ENCODE peak calls at places on chromosomes 11 and 22, in seven cellular contexts. A is right atrium auricular region, I is psoas muscle, B is sigmoid colon, S is AG04450, N is left lung, J is SJSA1. K is an unnamed sample.

GRCh38 chr11:94926698-94927237 is 46.6 kb downstream of the CWC15 start:
- DNase-seq in A (peak), I (peak), B (peak), S (peak), N (no peak), J (peak), K (no peak)

GRCh38 chr22:19576460-19577421 is 52.5 kb upstream of the CLDN5 start:
- DNase-seq in A (no peak), I (no peak), B (peak), S (no peak), N (no peak), J (peak), K (no peak)

GRCh38 chr11:6757373-6757967 is 14.3 kb downstream of the OR2AG2 start:
- DNase-seq in A (no peak), I (no peak), B (no peak), S (peak), N (no peak), J (peak), K (no peak)

GRCh38 chr22:45235851-45236342 is 4.8 kb downstream of the KIAA0930 start:
- DNase-seq in A (no peak), I (no peak), B (no peak), S (no peak), N (no peak), J (no peak), K (no peak)

GRCh38 chr11:59097113-59097708 is 9.8 kb upstream of the FAM111B start:
- DNase-seq in A (peak), I (peak), B (peak), S (peak), N (no peak), J (peak), K (no peak)

GRCh38 chr11:29127456-29127855 is 889.4 kb downstream of the KCNA4 start:
- DNase-seq in A (no peak), I (no peak), B (no peak), S (no peak), N (no peak), J (no peak), K (no peak)

GRCh38 chr11:65184146-65184545 is 2.4 kb downstream of the CAPN1 start:
- DNase-seq in A (no peak), I (no peak), B (no peak), S (no peak), N (peak), J (no peak), K (no peak)

GRCh38 chr11:57324154-57324885 is 432 bp downstream of the TNKS1BP1 start:
- DNase-seq in A (no peak), I (peak), B (peak), S (no peak), N (peak), J (peak), K (no peak)

GRCh38 chr22:45638834-45639746 is 32.5 kb upstream of the ATXN10 start:
- DNase-seq in A (peak), I (peak), B (peak), S (no peak), N (peak), J (peak), K (no peak)

GRCh38 chr22:24357547-24357946 is 69.9 kb upstream of the ADORA2A start:
- DNase-seq in A (no peak), I (no peak), B (no peak), S (no peak), N (no peak), J (no peak), K (no peak)

GRCh38 chr11:112882494-112883381 is 78.5 kb upstream of the NCAM1 start:
- DNase-seq in A (no peak), I (no peak), B (no peak), S (no peak), N (no peak), J (no peak), K (no peak)

GRCh38 chr22:22167791-22168189 is 76.8 kb upstream of the VPREB1 start:
- DNase-seq in A (no peak), I (no peak), B (no peak), S (no peak), N (no peak), J (no peak), K (no peak)

GRCh38 chr22:21710156-21710555 is 25.4 kb downstream of the YPEL1 start:
- DNase-seq in A (no peak), I (no peak), B (no peak), S (no peak), N (no peak), J (no peak), K (no peak)

GRCh38 chr11:65290448-65291165 is 24.1 kb upstream of the CDC42EP2 start:
- DNase-seq in A (peak), I (peak), B (peak), S (peak), N (peak), J (peak), K (no peak)

GRCh38 chr22:20205964-20206708 is 55.3 kb upstream of the CCDC188 start:
- DNase-seq in A (peak), I (peak), B (peak), S (peak), N (no peak), J (peak), K (peak)

GRCh38 chr22:30435674-30436126 is 10.1 kb downstream of the MTFP1 start:
- DNase-seq in A (no peak), I (peak), B (no peak), S (no peak), N (no peak), J (no peak), K (no peak)

GRCh38 chr11:123536690-123537437 is 106.8 kb downstream of the GRAMD1B start:
- DNase-seq in A (no peak), I (no peak), B (no peak), S (no peak), N (no peak), J (peak), K (no peak)

GRCh38 chr11:923691-924405 is 1.8 kb upstream of the AP2A2 start:
- DNase-seq in A (no peak), I (peak), B (no peak), S (no peak), N (peak), J (no peak), K (no peak)

GRCh38 chr11:60367009-60367408 is 11.3 kb upstream of the MS4A7 start:
- DNase-seq in A (no peak), I (no peak), B (no peak), S (no peak), N (no peak), J (no peak), K (no peak)

GRCh38 chr22:44389181-44389580 is 76.4 kb upstream of the SHISAL1 start:
- DNase-seq in A (no peak), I (peak), B (peak), S (no peak), N (peak), J (no peak), K (no peak)

GRCh38 chr11:111835665-111836064 is 35.7 kb downstream of the ALG9 start:
- DNase-seq in A (no peak), I (no peak), B (no peak), S (no peak), N (no peak), J (no peak), K (no peak)
- H3K27ac ChIP-seq in A (no peak), I (peak), B (no peak), S (no peak), N (no peak), J (no peak), K (no peak)

GRCh38 chr11:83020942-83021779 is 50.5 kb downstream of the RAB30 start:
- DNase-seq in A (no peak), I (no peak), B (no peak), S (no peak), N (no peak), J (no peak), K (no peak)

GRCh38 chr11:83021780-83022125 is 49.9 kb downstream of the RAB30 start:
- DNase-seq in A (no peak), I (no peak), B (no peak), S (no peak), N (no peak), J (no peak), K (no peak)

GRCh38 chr11:83024270-83024854 is 47.3 kb downstream of the RAB30 start:
- DNase-seq in A (no peak), I (no peak), B (no peak), S (no peak), N (no peak), J (no peak), K (no peak)

GRCh38 chr11:83025267-83025704 is 46.4 kb downstream of the RAB30 start:
- DNase-seq in A (no peak), I (no peak), B (no peak), S (no peak), N (no peak), J (no peak), K (no peak)

GRCh38 chr11:83023410-83023809 is 48.3 kb downstream of the RAB30 start:
- DNase-seq in A (no peak), I (no peak), B (no peak), S (no peak), N (no peak), J (no peak), K (no peak)
- H3K27ac ChIP-seq in A (no peak), I (no peak), B (no peak), S (no peak), N (no peak), J (no peak), K (no peak)

GRCh38 chr11:63549411-63549810 is 12.8 kb downstream of the PLAAT4 start:
- DNase-seq in A (peak), I (no peak), B (peak), S (no peak), N (no peak), J (no peak), K (no peak)
- H3K27ac ChIP-seq in A (no peak), I (no peak), B (no peak), S (no peak), N (no peak), J (no peak), K (no peak)

GRCh38 chr11:44959064-44959463 is 8.4 kb upstream of the TP53I11 start:
- DNase-seq in A (no peak), I (no peak), B (no peak), S (no peak), N (no peak), J (no peak), K (no peak)
- H3K27ac ChIP-seq in A (no peak), I (no peak), B (no peak), S (no peak), N (no peak), J (no peak), K (no peak)

DNA sequence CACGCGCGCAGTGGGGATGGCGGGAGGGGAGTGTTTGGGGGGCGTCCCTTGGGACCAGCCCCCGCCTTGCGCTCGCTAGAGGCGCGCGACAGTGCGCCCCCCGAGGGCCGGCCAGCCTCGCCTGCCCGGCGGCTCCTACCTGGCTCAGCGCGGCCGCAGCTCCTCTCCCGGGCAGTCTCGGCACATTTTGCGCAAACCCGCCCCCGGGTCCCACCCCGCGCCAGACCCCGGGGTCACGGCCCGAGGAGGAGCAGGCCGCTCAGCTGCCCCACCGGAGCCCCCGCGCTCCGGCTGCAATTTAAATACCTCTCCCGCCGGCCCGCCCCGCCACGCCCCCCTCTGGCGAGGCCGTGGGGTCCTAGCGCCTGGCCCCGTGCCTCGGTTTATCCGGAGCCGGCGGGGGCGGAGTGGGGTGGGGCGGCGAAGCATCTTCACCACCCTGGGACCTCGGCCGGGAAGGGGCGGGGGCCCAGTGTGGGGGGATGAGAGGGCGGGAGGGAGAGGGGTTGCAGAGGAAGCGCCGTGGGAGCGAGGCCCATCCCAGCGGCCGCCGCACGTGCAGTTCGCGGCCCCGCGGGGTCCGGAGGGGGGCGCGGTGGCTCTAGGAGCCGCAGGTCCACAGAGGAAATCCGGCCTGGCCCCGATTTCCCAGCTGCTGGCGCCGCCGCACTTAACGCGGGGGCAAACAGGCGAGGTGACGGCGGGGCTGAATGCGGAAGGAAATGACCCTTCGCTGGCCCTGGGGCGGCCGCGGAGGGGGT is at the start of gene LRRC32:
- DNase-seq in A (no peak), I (peak), B (peak), S (no peak), N (peak), J (no peak), K (no peak)
- H3K27ac ChIP-seq in A (peak), I (peak), B (peak), S (peak), N (peak), J (peak), K (no peak)

DNA sequence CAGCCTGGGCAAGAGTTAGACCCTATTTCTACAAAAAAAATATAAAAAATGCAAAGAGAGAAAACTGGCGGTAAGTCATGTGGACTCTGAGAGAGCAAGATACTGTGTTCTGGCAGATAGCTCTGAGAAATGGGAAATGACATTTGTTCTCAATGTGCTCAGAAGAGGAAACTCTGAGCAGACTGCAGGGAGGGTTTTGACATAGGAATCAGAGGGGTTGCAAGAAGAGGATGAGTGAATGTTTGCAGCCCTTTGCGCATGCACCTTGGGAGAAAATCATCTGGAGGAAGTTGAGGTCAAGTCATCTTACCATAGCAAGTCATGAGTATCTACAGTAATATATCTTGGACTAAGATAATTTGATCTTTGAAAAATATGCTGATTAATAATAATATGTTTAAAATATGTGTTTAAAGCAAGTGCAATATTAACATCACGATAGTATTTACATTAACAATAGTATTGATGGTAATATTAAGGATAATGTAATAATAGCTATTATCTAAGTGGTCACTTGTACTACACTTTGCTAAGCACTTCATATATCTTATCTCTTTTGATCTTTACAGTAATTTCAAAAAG is 2.6 kb downstream of the ACER3 start:
- DNase-seq in A (no peak), I (no peak), B (no peak), S (no peak), N (no peak), J (no peak), K (no peak)
- H3K27ac ChIP-seq in A (no peak), I (no peak), B (no peak), S (no peak), N (no peak), J (no peak), K (no peak)

DNA sequence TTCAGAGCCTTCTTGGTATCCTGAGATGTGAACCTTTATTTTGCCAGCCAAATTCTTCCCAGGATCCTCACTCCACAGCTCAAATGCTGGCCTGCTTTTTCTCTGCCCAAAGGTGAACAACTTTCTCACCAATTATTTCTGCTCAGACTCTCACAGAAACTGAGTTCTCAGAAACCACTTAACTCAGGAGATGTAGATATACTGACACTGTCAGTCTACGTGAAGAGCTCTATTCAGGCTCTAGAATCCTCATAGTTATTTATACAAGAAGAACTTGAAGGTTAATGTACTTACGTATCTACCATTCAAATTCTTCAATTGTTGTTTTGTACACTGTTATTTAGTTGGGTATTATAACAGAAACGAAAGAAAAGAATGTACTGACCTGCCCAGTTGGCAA is 666.1 kb downstream of the CNTN5 start:
- DNase-seq in A (no peak), I (no peak), B (no peak), S (no peak), N (no peak), J (no peak), K (no peak)
- H3K27ac ChIP-seq in A (no peak), I (no peak), B (no peak), S (no peak), N (no peak), J (no peak), K (no peak)

DNA sequence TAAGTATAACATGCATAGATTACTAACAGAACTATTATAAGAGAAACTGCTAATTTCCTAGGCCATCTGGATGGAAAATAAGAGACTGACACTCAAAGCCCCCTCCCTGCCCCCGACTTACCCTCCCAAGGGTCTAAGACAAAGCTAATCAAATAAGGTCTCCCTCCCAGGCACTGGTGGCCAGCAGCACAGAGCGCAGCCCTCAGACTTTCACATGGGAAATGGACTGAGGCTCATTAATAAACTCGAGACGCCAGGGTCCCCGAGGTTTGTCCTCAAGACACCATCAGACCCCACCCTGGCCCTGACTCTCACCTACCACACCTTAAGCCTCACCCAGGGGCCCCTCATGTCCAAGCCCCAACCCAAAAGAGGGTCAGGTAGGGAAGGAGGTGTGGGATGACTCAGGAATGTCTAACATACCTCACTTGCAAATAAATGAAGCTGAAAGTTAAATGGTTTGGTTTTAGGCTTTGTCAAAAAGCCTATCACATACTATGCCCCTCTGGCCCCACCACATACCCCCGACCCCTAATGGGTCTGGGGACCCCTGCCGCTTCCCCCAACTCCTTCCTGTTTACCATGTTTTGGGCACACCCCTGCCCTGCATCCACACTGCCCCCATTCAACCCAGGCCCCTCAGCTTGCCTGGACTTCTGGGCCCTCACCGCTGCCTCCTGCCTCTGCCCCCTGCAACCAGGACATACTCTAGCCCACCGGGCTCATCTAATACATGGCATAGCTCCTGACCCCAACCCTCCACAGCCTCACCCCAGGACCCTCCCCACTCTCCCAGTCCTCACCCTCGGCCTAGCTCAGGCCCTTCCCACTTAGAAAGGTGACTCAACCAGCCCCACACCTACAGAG is 11.4 kb downstream of the ARAP1 start:
- DNase-seq in A (no peak), I (peak), B (no peak), S (no peak), N (peak), J (no peak), K (no peak)
- H3K27ac ChIP-seq in A (peak), I (no peak), B (peak), S (no peak), N (peak), J (no peak), K (peak)